ENCODE peak calls at places on chromosomes 1 and 21, in nine cellular contexts. M is pancreas, F is right lobe of liver, Q is HFF-Myc, T is ascending aorta, Z is adipocyte, H is WERI-Rb-1, D is epithelial cell of esophagus, P is kidney epithelial cell. E is an unnamed sample.

GRCh38 chr1:225926551-225927113 is 2.6 kb upstream of the PYCR2 start:
- DNase-seq in M (no peak), F (no peak), Q (no peak), T (no peak), Z (peak; percentile 15), H (no peak), D (no peak), P (no peak), E (no peak)

GRCh38 chr1:32200226-32201010 is at the start of gene CCDC28B:
- DNase-seq in M (peak; percentile 43), F (peak; percentile 49), Q (no peak), T (no peak), Z (peak; percentile 86), H (peak; percentile 57), D (peak; percentile 58), P (no peak), E (peak; percentile 78)

GRCh38 chr21:27681841-27682240 is 715.0 kb upstream of the ADAMTS5 start:
- DNase-seq in M (no peak), F (no peak), Q (no peak), T (no peak), Z (no peak), H (no peak), D (peak; percentile 34), P (no peak), E (no peak)

GRCh38 chr1:17279001-17279830 is 28.8 kb upstream of the PADI4 start:
- DNase-seq in M (peak; percentile 87), F (no peak), Q (no peak), T (no peak), Z (no peak), H (peak; percentile 30), D (no peak), P (no peak), E (no peak)

GRCh38 chr21:42724226-42724920 is 71.0 kb downstream of the PDE9A start:
- DNase-seq in M (no peak), F (no peak), Q (peak; percentile 68), T (no peak), Z (peak; percentile 88), H (no peak), D (peak; percentile 59), P (peak; percentile 93), E (peak; percentile 94)

GRCh38 chr1:112695276-112695675 is 11.7 kb downstream of the RHOC start:
- DNase-seq in M (no peak), F (no peak), Q (no peak), T (no peak), Z (no peak), H (no peak), D (no peak), P (no peak), E (no peak)

GRCh38 chr1:155007253-155007828 is 4.7 kb downstream of the ZBTB7B start:
- DNase-seq in M (no peak), F (no peak), Q (no peak), T (no peak), Z (no peak), H (peak; percentile 32), D (no peak), P (no peak), E (no peak)

GRCh38 chr1:45246760-45247159 is 40.4 kb upstream of the ZSWIM5 start:
- DNase-seq in M (no peak), F (no peak), Q (peak; percentile 55), T (no peak), Z (peak; percentile 76), H (no peak), D (peak; percentile 76), P (peak; percentile 9), E (peak; percentile 89)

GRCh38 chr1:41618066-41618825 is 133.8 kb upstream of the EDN2 start:
- DNase-seq in M (peak; percentile 73), F (peak; percentile 85), Q (no peak), T (no peak), Z (peak; percentile 55), H (no peak), D (peak; percentile 39), P (no peak), E (peak; percentile 93)

GRCh38 chr1:202013601-202014000 is 3.2 kb downstream of the ELF3 start:
- DNase-seq in M (no peak), F (peak; percentile 31), Q (no peak), T (no peak), Z (no peak), H (no peak), D (no peak), P (no peak), E (no peak)

GRCh38 chr1:157734328-157734727 is 33.8 kb upstream of the FCRL3 start:
- DNase-seq in M (no peak), F (no peak), Q (no peak), T (no peak), Z (no peak), H (no peak), D (no peak), P (no peak), E (no peak)

GRCh38 chr21:45592626-45593134 is 50.4 kb upstream of the SLC19A1 start:
- DNase-seq in M (no peak), F (no peak), Q (no peak), T (no peak), Z (no peak), H (no peak), D (no peak), P (no peak), E (no peak)

GRCh38 chr21:43866233-43866632 is 1.2 kb downstream of the AGPAT3 start:
- DNase-seq in M (no peak), F (no peak), Q (peak; percentile 33), T (no peak), Z (peak; percentile 85), H (no peak), D (peak; percentile 45), P (no peak), E (peak; percentile 71)

GRCh38 chr1:106876384-106876783 is 180.1 kb upstream of the PRMT6 start:
- DNase-seq in M (no peak), F (no peak), Q (no peak), T (no peak), Z (no peak), H (no peak), D (no peak), P (no peak), E (no peak)

GRCh38 chr21:31781737-31782136 is 49.8 kb upstream of the SCAF4 start:
- DNase-seq in M (peak; percentile 20), F (no peak), Q (peak; percentile 37), T (no peak), Z (peak; percentile 40), H (no peak), D (peak; percentile 41), P (no peak), E (peak; percentile 7)

GRCh38 chr1:218371927-218372672 is 27.0 kb downstream of the TGFB2 start:
- DNase-seq in M (no peak), F (no peak), Q (peak; percentile 52), T (no peak), Z (peak; percentile 79), H (peak; percentile 31), D (no peak), P (no peak), E (peak; percentile 86)

GRCh38 chr1:56414728-56415224 is 164.6 kb downstream of the PLPP3 start:
- DNase-seq in M (peak; percentile 81), F (peak; percentile 58), Q (no peak), T (no peak), Z (no peak), H (no peak), D (peak; percentile 72), P (no peak), E (no peak)

GRCh38 chr1:6367381-6368007 is 26.1 kb downstream of the ACOT7 start:
- DNase-seq in M (no peak), F (peak; percentile 39), Q (no peak), T (no peak), Z (no peak), H (no peak), D (peak; percentile 98), P (no peak), E (no peak)

GRCh38 chr21:39385299-39386145 is 36.6 kb upstream of the HMGN1 start:
- DNase-seq in M (peak; percentile 94), F (peak; percentile 91), Q (no peak), T (peak; percentile 29), Z (peak; percentile 87), H (peak; percentile 48), D (peak; percentile 65), P (peak; percentile 31), E (peak; percentile 85)
- H3K4me3 ChIP-seq in M (no peak overlapping the region), F (peak overlapping the region; percentile 23), Q (peak overlapping the region; percentile 27), T (peak overlapping the region; percentile 56), Z (peak overlapping the region; percentile 79), H (no peak overlapping the region), D (peak overlapping the region; percentile 45), P (peak overlapping the region; percentile 28), E (peak overlapping the region; percentile 52)

DNA sequence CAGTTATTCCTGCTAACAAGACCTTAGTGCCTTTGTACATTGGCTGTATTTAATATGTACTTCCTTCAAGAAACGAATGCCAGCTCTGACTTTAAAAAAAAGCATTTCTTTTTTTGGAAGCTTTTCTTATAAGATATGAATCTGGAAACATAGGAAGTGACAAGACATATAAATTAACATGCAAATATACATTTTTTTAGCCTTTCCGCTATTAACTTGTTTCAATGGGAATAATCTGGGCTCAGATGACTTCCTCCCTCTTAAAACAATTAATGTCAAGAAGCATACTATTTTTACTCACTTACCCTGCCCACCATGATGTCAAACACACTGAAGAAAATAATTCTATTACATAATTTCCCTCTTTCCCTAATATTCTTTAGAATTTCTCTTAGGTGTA is 1.4 kb downstream of the DENND1B start:
- DNase-seq in M (no peak), F (no peak), Q (no peak), T (no peak), Z (no peak), H (no peak), D (no peak), P (no peak), E (no peak)
- H3K4me3 ChIP-seq in M (peak overlapping the region; percentile 86), F (no peak overlapping the region), Q (peak overlapping the region; percentile 57), T (peak overlapping the region; percentile 99), Z (peak overlapping the region; percentile 93), H (peak overlapping the region; percentile 99), D (peak overlapping the region; percentile 66), P (peak overlapping the region; percentile 52), E (peak overlapping the region; percentile 17)

GRCh38 chr1:146051452-146051852 is 29.9 kb upstream of the HJV start:
- DNase-seq in M (no peak), F (no peak), Q (no peak), T (no peak), Z (no peak), H (peak; percentile 43), D (no peak), P (no peak), E (no peak)
- H3K4me3 ChIP-seq in M (peak overlapping the region; percentile 25), F (no peak overlapping the region), Q (peak overlapping the region; percentile 8), T (peak overlapping the region; percentile 55), Z (peak overlapping the region; percentile 73), H (peak overlapping the region; percentile 26), D (peak overlapping the region; percentile 44), P (peak overlapping the region; percentile 6), E (peak overlapping the region; percentile 40)

GRCh38 chr1:184971522-184972265 is 2.6 kb downstream of the NIBAN1 start:
- DNase-seq in M (no peak), F (no peak), Q (no peak), T (no peak), Z (no peak), H (no peak), D (no peak), P (no peak), E (no peak)

GRCh38 chr1:184973308-184974085 is 811 bp downstream of the NIBAN1 start:
- DNase-seq in M (peak; percentile 66), F (peak; percentile 52), Q (no peak), T (no peak), Z (peak; percentile 88), H (peak; percentile 16), D (peak; percentile 60), P (no peak), E (peak; percentile 71)

GRCh38 chr1:184970691-184971161 is 3.6 kb downstream of the NIBAN1 start:
- DNase-seq in M (no peak), F (no peak), Q (no peak), T (no peak), Z (peak; percentile 69), H (no peak), D (peak; percentile 53), P (no peak), E (peak; percentile 59)

GRCh38 chr1:184974086-184974836 is at the start of gene NIBAN1:
- DNase-seq in M (peak; percentile 81), F (peak; percentile 54), Q (no peak), T (peak; percentile 44), Z (peak; percentile 68), H (peak; percentile 47), D (peak; percentile 67), P (peak; percentile 50), E (peak; percentile 56)

GRCh38 chr1:184972281-184973055 is 1.8 kb downstream of the NIBAN1 start:
- DNase-seq in M (no peak), F (no peak), Q (no peak), T (no peak), Z (peak; percentile 57), H (no peak), D (peak; percentile 60), P (no peak), E (peak; percentile 45)
- H3K4me3 ChIP-seq in M (peak overlapping the region; percentile 75), F (no peak overlapping the region), Q (peak overlapping the region; percentile 57), T (peak overlapping the region; percentile 100), Z (peak overlapping the region; percentile 83), H (no peak overlapping the region), D (peak overlapping the region; percentile 66), P (peak overlapping the region; percentile 72), E (peak overlapping the region; percentile 76)